ENCODE peak calls at places on chromosomes 4 and X, in eight cellular contexts. O is colonic mucosa; F is activated CD4-positive, alpha-beta T cell treated with anti-CD3 and anti-CD28 coated beads, Interleukin-2, amount 10 ng/mL, durations not matched to agents 7 days and 5 days; H is left cardiac atrium; B is T-helper 9 cell; L is NCI-H510A treated with DMSO at 0.1 percent for 48 hours; S is tibial artery; Y is mammary epithelial cell. Q is an unnamed sample.

GRCh38 chr4:73859614-73860088 is 6.6 kb downstream of the PF4V1 start:
- DNase-seq in O (no peak), F (no peak), H (no peak), B (no peak), L (no peak), S (no peak), Y (no peak), Q (no peak)

GRCh38 chr4:77669911-77670590 is 64.4 kb downstream of the CXCL13 start:
- DNase-seq in O (peak; percentile 56), F (no peak), H (no peak), B (no peak), L (peak; percentile 90), S (no peak), Y (no peak), Q (no peak)

GRCh38 chrX:68163446-68163845 is 269.8 kb downstream of the OPHN1 start:
- DNase-seq in O (no peak), F (no peak), H (no peak), B (no peak), L (no peak), S (no peak), Y (peak; percentile 16), Q (no peak)

GRCh38 chr4:152246659-152247058 is 289.2 kb downstream of the FBXW7 start:
- DNase-seq in O (no peak), F (peak; percentile 26), H (no peak), B (no peak), L (no peak), S (no peak), Y (no peak), Q (no peak)

GRCh38 chr4:183444149-183444952 is at the start of gene CDKN2AIP:
- DNase-seq in O (peak; percentile 93), F (peak; percentile 92), H (peak; percentile 94), B (peak; percentile 91), L (peak; percentile 53), S (peak; percentile 96), Y (peak; percentile 97), Q (peak; percentile 91)

GRCh38 chr4:149781150-149781549 is 34.5 kb downstream of the IQCM start:
- DNase-seq in O (no peak), F (no peak), H (no peak), B (no peak), L (no peak), S (no peak), Y (peak; percentile 73), Q (no peak)

GRCh38 chrX:150944233-150944632 is 38.9 kb upstream of the HMGB3 start:
- DNase-seq in O (no peak), F (no peak), H (no peak), B (no peak), L (no peak), S (no peak), Y (no peak), Q (no peak)

GRCh38 chrX:131802836-131803626 is 220.1 kb upstream of the STK26 start:
- DNase-seq in O (peak; percentile 73), F (no peak), H (peak; percentile 75), B (peak; percentile 69), L (no peak), S (no peak), Y (peak; percentile 55), Q (no peak)

GRCh38 chr4:79959652-79960051 is 113.4 kb downstream of the ANTXR2 start:
- DNase-seq in O (no peak), F (no peak), H (no peak), B (no peak), L (no peak), S (no peak), Y (no peak), Q (no peak)

GRCh38 chr4:184745747-184746531 is 12.0 kb upstream of the CENPU start:
- DNase-seq in O (peak; percentile 85), F (peak; percentile 86), H (peak; percentile 82), B (peak; percentile 51), L (peak; percentile 63), S (peak; percentile 86), Y (peak; percentile 71), Q (peak; percentile 39)

GRCh38 chrX:149312936-149313432 is 192.1 kb downstream of the IDS start:
- DNase-seq in O (no peak), F (no peak), H (no peak), B (no peak), L (no peak), S (no peak), Y (no peak), Q (no peak)

GRCh38 chr4:98055800-98056501 is 87.3 kb downstream of the STPG2 start:
- DNase-seq in O (no peak), F (no peak), H (no peak), B (no peak), L (no peak), S (no peak), Y (peak; percentile 13), Q (no peak)

GRCh38 chr4:188282620-188283232 is 143.5 kb downstream of the TRIML1 start:
- DNase-seq in O (no peak), F (no peak), H (no peak), B (no peak), L (no peak), S (no peak), Y (no peak), Q (no peak)

GRCh38 chrX:120549483-120550452 is 11.0 kb downstream of the CUL4B start:
- DNase-seq in O (no peak), F (no peak), H (peak; percentile 38), B (no peak), L (no peak), S (peak; percentile 65), Y (peak; percentile 83), Q (no peak)